ENCODE peak calls at places on chromosomes 7 and 10, in four cellular contexts. B, S, H and V are unnamed samples.
A peak's percentile ranks its signal among the peaks of the same experiment; 100 is the strongest.

GRCh38 chr7:104208421-104208780 is 588 bp upstream of the ORC5 start:
- DNase-seq in H (no peak), B (no peak), S (no peak), V (no peak)

GRCh38 chr10:28291881-28292297 is 11.0 kb downstream of the MPP7 start:
- DNase-seq in B (peak; percentile 58), S (no peak), H (no peak), V (no peak)

GRCh38 chr10:49037187-49037586 is 78.1 kb downstream of the VSTM4 start:
- DNase-seq in H (no peak), S (no peak), B (no peak), V (no peak)

GRCh38 chr7:6274743-6275142 is 2.3 kb upstream of the CYTH3 start:
- DNase-seq in B (no peak), H (no peak), S (no peak), V (no peak)

GRCh38 chr10:34076443-34076842 is 738.7 kb downstream of the PARD3 start:
- DNase-seq in B (no peak), S (no peak), H (no peak), V (no peak)

GRCh38 chr7:39379416-39379815 is 186.8 kb upstream of the YAE1 start:
- DNase-seq in B (no peak), H (no peak), S (no peak), V (no peak)

GRCh38 chr7:43117025-43117424 is 4.6 kb downstream of the HECW1 start:
- DNase-seq in S (no peak), H (no peak), B (no peak), V (no peak)

GRCh38 chr7:79615466-79615865 is 162.0 kb upstream of the MAGI2 start:
- DNase-seq in B (no peak), S (no peak), H (no peak), V (no peak)

GRCh38 chr7:23783115-23783514 is 73.1 kb downstream of the STK31 start:
- DNase-seq in B (no peak), S (no peak), H (no peak), V (no peak)

GRCh38 chr7:82163586-82163985 is 280.0 kb downstream of the CACNA2D1 start:
- DNase-seq in B (no peak), S (no peak), H (no peak), V (no peak)

GRCh38 chr7:64625114-64626082 is 40.5 kb upstream of the ZNF107 start:
- DNase-seq in S (no peak), H (no peak), B (no peak), V (no peak)

GRCh38 chr7:106068986-106069385 is 43.1 kb downstream of the SYPL1 start:
- DNase-seq in B (peak; percentile 89), S (peak; percentile 71), H (no peak), V (no peak)

GRCh38 chr7:45582868-45583277 is 8.7 kb downstream of the ADCY1 start:
- DNase-seq in H (no peak), B (no peak), S (no peak), V (no peak)

GRCh38 chr7:138000081-138000701 is 1.7 kb downstream of the CREB3L2 start:
- DNase-seq in S (no peak), B (no peak), H (no peak), V (peak; percentile 53)

GRCh38 chr7:44318296-44318695 is 7.1 kb downstream of the CAMK2B start:
- DNase-seq in B (no peak), S (no peak), H (no peak), V (no peak)

GRCh38 chr10:116761883-116762282 is 19.5 kb upstream of the HSPA12A start:
- DNase-seq in B (no peak), H (no peak), S (no peak), V (no peak)

GRCh38 chr10:5971315-5971832 is 6.0 kb downstream of the IL15RA start:
- DNase-seq in H (no peak), B (no peak), S (no peak), V (peak; percentile 84)

GRCh38 chr7:138460649-138461607 is 869 bp downstream of the TRIM24 start:
- DNase-seq in S (peak; percentile 65), B (no peak), H (no peak), V (peak; percentile 61)

DNA sequence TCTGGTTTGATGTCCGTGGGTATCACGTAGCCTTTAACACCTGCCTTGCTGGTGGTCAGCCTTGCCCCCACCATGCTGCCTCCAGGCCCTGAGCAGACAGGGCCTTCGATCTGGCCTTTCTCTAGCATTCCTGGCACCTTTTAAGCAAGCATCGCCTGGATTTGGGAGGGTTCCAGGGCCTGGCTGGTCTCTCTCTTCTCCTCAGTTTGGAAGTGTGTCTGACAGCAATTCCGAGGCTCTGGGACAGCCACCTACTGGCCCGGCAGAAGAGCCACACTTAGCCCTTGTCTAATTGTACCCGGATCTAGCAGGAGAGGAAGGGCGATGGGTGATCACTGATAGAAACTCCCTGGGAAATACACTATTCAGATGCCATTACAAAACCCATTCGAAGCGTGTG is 441.3 kb upstream of the MKI67 start:
- DNase-seq in S (no peak), B (no peak), H (no peak), V (no peak)
- TF ChIP-seq CTCF in S (no peak), B (no peak), H (no peak), V (no peak)

GRCh38 chr7:25857376-25858067 is 294.5 kb upstream of the NFE2L3 start:
- DNase-seq in B (no peak), S (no peak), H (no peak), V (peak; percentile 92)

GRCh38 chr7:25859412-25859704 is 292.6 kb upstream of the NFE2L3 start:
- DNase-seq in S (no peak), H (no peak), B (no peak), V (no peak)

GRCh38 chr7:25858200-25858561 is 293.8 kb upstream of the NFE2L3 start:
- DNase-seq in H (no peak), S (no peak), B (no peak), V (no peak)

GRCh38 chr7:25859732-25860131 is 292.3 kb upstream of the NFE2L3 start:
- DNase-seq in H (no peak), S (no peak), B (no peak), V (no peak)

DNA sequence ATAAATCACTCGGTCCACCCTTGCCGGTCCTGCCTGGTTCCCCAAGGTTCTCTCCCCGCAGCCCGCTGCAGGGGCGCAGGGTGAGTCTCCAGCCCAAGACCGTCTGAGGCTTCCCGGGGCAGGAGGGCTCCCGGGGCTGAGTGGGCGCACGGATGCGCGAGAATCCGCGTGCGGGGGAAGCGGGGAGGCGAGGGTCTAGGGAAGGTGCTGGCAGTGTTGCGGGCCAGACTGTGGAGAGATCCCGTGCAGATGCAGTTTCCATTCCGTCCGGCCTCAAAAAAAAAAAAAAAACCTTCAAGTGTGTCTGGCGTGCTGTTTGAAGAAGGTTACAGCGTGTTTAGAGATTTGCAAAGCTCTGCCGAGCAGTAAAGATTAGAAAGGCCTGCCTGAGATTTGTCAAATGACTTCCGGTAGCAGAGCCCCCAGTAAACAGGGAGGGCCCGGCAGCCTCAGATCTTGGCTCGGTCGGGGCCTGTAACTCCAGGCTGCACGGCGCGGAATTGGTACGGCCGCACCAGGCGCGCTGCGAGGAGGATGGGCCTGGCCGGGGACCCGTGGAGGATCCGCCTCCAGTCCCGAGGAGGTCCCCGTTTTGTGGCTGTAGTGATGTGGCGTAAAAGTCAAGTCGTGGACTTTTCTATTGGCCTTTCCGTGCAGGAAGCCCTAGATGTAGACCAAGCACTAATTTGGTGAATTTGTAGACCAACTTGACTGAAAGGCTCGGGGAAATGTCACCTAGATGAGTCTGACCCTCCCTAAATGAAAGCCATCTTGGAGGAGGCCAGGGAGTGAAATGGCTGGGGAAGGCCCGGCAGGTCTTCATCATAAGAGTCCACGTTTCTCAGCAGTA is 293.2 kb upstream of the NFE2L3 start:
- DNase-seq in H (no peak), B (no peak), S (no peak), V (peak; percentile 50)
- H3K27me3 ChIP-seq in H (peaks cover 91% of the 10 kb centered on the region), B (no peaks in the 10 kb centered on the region), S (peaks cover 29% of the 10 kb centered on the region), V (peaks cover 31% of the 10 kb centered on the region)

GRCh38 chr7:128883622-128884549 is 21.2 kb downstream of the ATP6V1F start:
- DNase-seq in H (peak; percentile 13), S (peak; percentile 84), B (no peak), V (peak; percentile 89)
- TF ChIP-seq CTCF in H (peak; percentile 88), S (peak; percentile 96), B (peak; percentile 93), V (peak; percentile 96)

GRCh38 chr10:104638861-104639594 is 2.1 kb upstream of the SORCS3 start:
- DNase-seq in B (no peak), H (no peak), S (no peak), V (no peak)
- H3K27me3 ChIP-seq in B (peaks cover 71% of the 10 kb centered on the region), H (peaks cover 31% of the 10 kb centered on the region), S (peaks cover 3% of the 10 kb centered on the region), V (peaks cover 36% of the 10 kb centered on the region)

DNA sequence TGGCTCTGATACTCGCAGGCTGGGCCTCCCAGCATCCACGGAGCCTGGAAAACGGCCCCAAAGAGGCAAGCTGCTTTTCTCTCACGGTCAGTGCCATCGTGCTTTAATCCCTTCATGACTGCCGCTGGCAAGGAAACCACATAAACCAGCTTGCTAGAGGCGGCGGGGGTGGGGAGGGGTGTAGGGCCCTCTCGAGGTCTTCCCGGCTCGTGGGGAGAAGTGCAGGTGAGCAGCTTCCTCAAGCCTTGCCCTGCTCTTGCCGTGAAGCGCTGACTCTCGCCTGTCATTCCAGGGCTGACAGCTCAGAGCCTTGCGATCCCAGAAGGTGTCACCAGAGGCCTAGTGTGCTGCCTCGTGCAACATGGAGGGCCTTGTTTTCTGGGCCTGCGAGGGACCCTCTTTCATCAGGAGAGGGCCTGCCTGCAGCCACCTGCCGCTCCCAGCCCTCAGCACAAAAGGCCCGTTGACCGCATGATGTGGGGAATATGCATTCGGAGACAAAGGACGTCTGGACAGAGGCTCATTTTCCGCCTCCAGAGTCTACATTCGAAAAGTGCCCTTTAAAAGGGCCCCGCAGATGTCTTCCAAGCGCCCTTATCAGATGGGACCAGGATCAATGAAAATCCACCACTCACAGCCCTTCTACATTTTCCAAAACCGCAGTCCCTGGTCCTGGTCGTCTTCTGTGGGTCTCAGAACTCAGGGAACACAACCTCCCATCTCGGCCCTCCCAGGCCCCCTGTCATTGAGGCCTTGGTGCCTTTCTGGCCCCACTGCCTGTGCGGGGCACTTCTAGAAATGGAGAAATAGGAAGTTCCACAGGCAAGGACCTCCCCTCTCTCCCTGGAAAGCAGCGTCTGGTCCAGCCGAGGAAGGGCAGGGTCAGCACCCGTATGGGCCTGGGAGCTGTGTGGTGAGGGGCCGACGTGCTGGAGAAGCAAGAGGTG is 58.7 kb downstream of the ZRANB1 start:
- DNase-seq in S (no peak), H (no peak), B (no peak), V (no peak)
- TF ChIP-seq CTCF in S (no peak), H (peak; percentile 12), B (no peak), V (no peak)

DNA sequence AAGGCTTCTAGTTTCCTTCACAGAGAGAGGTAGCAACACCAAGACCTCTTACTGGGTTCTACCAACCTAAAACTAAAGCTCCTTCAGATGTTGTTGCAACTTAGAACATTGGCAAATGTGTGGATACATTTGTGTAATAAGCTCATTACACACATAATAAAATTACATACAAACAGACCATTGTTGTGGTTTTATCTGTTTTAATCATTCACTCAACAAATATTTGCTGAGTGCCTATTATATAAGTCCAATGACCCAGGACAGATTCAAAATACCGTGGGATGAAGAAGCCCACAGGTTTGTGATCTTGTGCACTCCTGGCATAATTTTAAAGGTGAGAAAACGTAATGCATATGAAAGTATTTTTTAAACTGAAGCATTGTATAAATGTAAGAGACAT is 160.4 kb upstream of the NPVF start:
- DNase-seq in S (no peak), B (no peak), H (no peak), V (no peak)
- H3K27me3 ChIP-seq in S (peaks cover 74% of the 10 kb centered on the region), B (peaks cover 30% of the 10 kb centered on the region), H (no peaks in the 10 kb centered on the region), V (no peaks in the 10 kb centered on the region)